ENCODE peak calls at places on chromosomes 3 and 15, in eight cellular contexts. P, S, T, J, W, V, C and Y are unnamed samples.

GRCh38 chr3:188516515-188516914 is 362.6 kb downstream of the LPP start:
- DNase-seq in W (no peak), P (no peak), J (no peak), T (no peak), C (no peak), V (no peak), S (no peak), Y (no peak)

GRCh38 chr15:90836296-90836871 is 32.0 kb upstream of the FURIN start:
- DNase-seq in P (peak), V (no peak), S (no peak), W (no peak), C (peak), T (peak), J (peak), Y (peak)

GRCh38 chr3:179265092-179265491 is 14.2 kb upstream of the KCNMB3 start:
- DNase-seq in V (no peak), J (no peak), S (no peak), T (no peak), C (no peak), P (no peak), W (no peak), Y (no peak)

GRCh38 chr15:32763295-32763694 is 45.5 kb downstream of the GREM1 start:
- DNase-seq in S (no peak), C (no peak), T (no peak), W (no peak), J (no peak), P (no peak), V (no peak), Y (no peak)

GRCh38 chr15:74742422-74742821 is 6.2 kb upstream of the CYP1A2 start:
- DNase-seq in C (no peak), P (no peak), V (no peak), T (no peak), S (no peak), J (no peak), W (no peak), Y (no peak)

GRCh38 chr3:98914210-98915080 is 12.9 kb upstream of the DCBLD2 start:
- DNase-seq in T (no peak), V (no peak), J (no peak), C (no peak), P (peak), W (no peak), S (no peak), Y (peak)

GRCh38 chr15:77629070-77630030 is 3.4 kb downstream of the LINGO1 start:
- DNase-seq in V (no peak), W (no peak), P (no peak), C (no peak), S (no peak), J (no peak), T (no peak), Y (no peak)

GRCh38 chr3:46664188-46664970 is 29.1 kb downstream of the ALS2CL start:
- DNase-seq in P (no peak), V (no peak), W (no peak), C (no peak), J (no peak), T (no peak), S (no peak), Y (no peak)

GRCh38 chr15:77664428-77664827 is 31.7 kb upstream of the LINGO1 start:
- DNase-seq in S (no peak), T (no peak), V (no peak), J (no peak), C (no peak), P (no peak), W (no peak), Y (no peak)

GRCh38 chr3:194395767-194396527 is 3.1 kb downstream of the GP5 start:
- DNase-seq in P (peak), J (peak), W (no peak), V (no peak), T (no peak), S (peak), C (no peak), Y (no peak)

GRCh38 chr3:57982561-57983243 is 25.5 kb upstream of the FLNB start:
- DNase-seq in V (no peak), P (no peak), W (no peak), T (no peak), J (no peak), S (no peak), C (no peak), Y (no peak)

GRCh38 chr15:47516576-47517371 is 200.5 kb upstream of the SEMA6D start:
- DNase-seq in S (no peak), T (no peak), J (peak), V (no peak), W (no peak), C (peak), P (peak), Y (peak)

GRCh38 chr15:61731081-61731480 is 329.2 kb downstream of the VPS13C start:
- DNase-seq in S (no peak), W (no peak), C (peak), P (no peak), T (no peak), J (no peak), V (no peak), Y (no peak)

GRCh38 chr3:159814161-159814560 is 174.5 kb upstream of the IL12A start:
- DNase-seq in P (no peak), T (no peak), J (no peak), C (no peak), V (no peak), W (no peak), S (no peak), Y (no peak)

GRCh38 chr15:40749151-40749630 is 5.9 kb downstream of the RMDN3 start:
- DNase-seq in W (no peak), V (no peak), J (no peak), T (no peak), S (no peak), C (no peak), P (no peak), Y (no peak)

GRCh38 chr3:101925564-101925963 is 76.2 kb downstream of the NFKBIZ start:
- DNase-seq in J (no peak), W (peak), S (no peak), V (no peak), T (no peak), P (no peak), C (no peak), Y (no peak)

GRCh38 chr15:73802336-73803105 is 49.4 kb upstream of the INSYN1 start:
- DNase-seq in T (no peak), V (no peak), S (peak), C (no peak), J (peak), P (no peak), W (no peak), Y (no peak)

GRCh38 chr3:126482503-126483255 is 7.0 kb upstream of the ZXDC start:
- DNase-seq in W (no peak), T (no peak), V (no peak), C (no peak), S (no peak), P (no peak), J (no peak), Y (no peak)

GRCh38 chr3:160924776-160925175 is 168.7 kb downstream of the PPM1L start:
- DNase-seq in C (no peak), P (no peak), S (no peak), J (no peak), T (no peak), V (no peak), W (no peak), Y (no peak)

GRCh38 chr3:42936157-42936981 is 30.4 kb downstream of the ZNF662 start:
- DNase-seq in J (peak), W (no peak), S (peak), P (peak), T (no peak), C (peak), V (no peak), Y (no peak)

GRCh38 chr3:42515391-42515916 is 13.0 kb downstream of the VIPR1 start:
- DNase-seq in T (no peak), J (no peak), S (no peak), V (no peak), C (no peak), P (no peak), W (no peak), Y (no peak)

GRCh38 chr3:112046599-112046998 is 12.1 kb downstream of the TMPRSS7 start:
- DNase-seq in W (no peak), J (no peak), C (no peak), P (no peak), T (no peak), S (no peak), V (no peak), Y (peak)

GRCh38 chr15:51585953-51586352 is 36.6 kb downstream of the DMXL2 start:
- DNase-seq in V (no peak), W (no peak), J (no peak), S (no peak), T (no peak), P (no peak), C (no peak), Y (no peak)

GRCh38 chr3:13047296-13048165 is 25.7 kb downstream of the IQSEC1 start:
- DNase-seq in S (no peak), W (no peak), V (no peak), T (no peak), P (no peak), J (no peak), C (no peak), Y (no peak)

GRCh38 chr15:64982472-64982871 is 7.2 kb downstream of the SPG21 start:
- DNase-seq in T (peak), J (peak), V (no peak), W (no peak), S (no peak), C (peak), P (peak), Y (no peak)

GRCh38 chr3:141412936-141413354 is 44.6 kb downstream of the ZBTB38 start:
- DNase-seq in C (peak), W (no peak), P (peak), S (peak), J (peak), V (no peak), T (peak), Y (peak)

GRCh38 chr3:177295116-177295515 is 97.8 kb upstream of the TBL1XR1 start:
- DNase-seq in S (no peak), T (no peak), W (no peak), C (no peak), J (no peak), P (no peak), V (no peak), Y (no peak)

GRCh38 chr3:55969634-55970033 is 482.5 kb upstream of the WNT5A start:
- DNase-seq in W (no peak), V (no peak), P (no peak), C (no peak), S (no peak), J (no peak), T (no peak), Y (no peak)

GRCh38 chr3:14600075-14600474 is 51.5 kb upstream of the CCDC174 start:
- DNase-seq in J (no peak), W (no peak), P (no peak), T (no peak), C (no peak), V (no peak), S (no peak), Y (no peak)

GRCh38 chr3:66479532-66479947 is 21.3 kb downstream of the LRIG1 start:
- DNase-seq in S (no peak), P (no peak), C (no peak), W (no peak), V (no peak), T (no peak), J (no peak), Y (no peak)

GRCh38 chr3:162122405-162122804 is 625.8 kb downstream of the OTOL1 start:
- DNase-seq in V (no peak), C (no peak), T (no peak), J (peak), W (no peak), S (no peak), P (peak), Y (no peak)

GRCh38 chr3:64224826-64225606 is at the start of gene PRICKLE2:
- DNase-seq in S (peak), J (peak), P (peak), C (peak), V (peak), T (peak), W (no peak), Y (peak)

GRCh38 chr3:10483686-10484345 is 21.6 kb downstream of the ATP2B2 start:
- DNase-seq in T (no peak), W (no peak), S (no peak), J (no peak), C (no peak), P (no peak), V (no peak), Y (no peak)

GRCh38 chr3:151460774-151461450 is at the start of gene IGSF10:
- DNase-seq in C (peak), S (peak), J (no peak), T (no peak), P (no peak), V (peak), W (no peak), Y (no peak)

GRCh38 chr15:74614744-74615312 is 808 bp upstream of the CLK3 start:
- DNase-seq in J (peak), V (peak), S (peak), C (peak), T (no peak), P (peak), W (no peak), Y (peak)

GRCh38 chr3:14490831-14491230 is 49.3 kb downstream of the GRIP2 start:
- DNase-seq in W (no peak), V (no peak), P (no peak), C (no peak), T (no peak), J (no peak), S (no peak), Y (no peak)

GRCh38 chr3:10145685-10146084 is 4.1 kb downstream of the VHL start:
- DNase-seq in J (no peak), W (no peak), P (no peak), V (no peak), T (no peak), S (no peak), C (no peak), Y (no peak)

GRCh38 chr3:190261015-190261414 is 61.2 kb downstream of the CLDN1 start:
- DNase-seq in P (peak), S (no peak), J (no peak), W (no peak), T (no peak), V (no peak), C (no peak), Y (peak)

GRCh38 chr3:71127463-71128243 is 455.9 kb downstream of the FOXP1 start:
- DNase-seq in T (no peak), P (peak), S (no peak), W (no peak), V (no peak), J (peak), C (no peak), Y (peak)

GRCh38 chr15:72796515-72797337 is 13.2 kb upstream of the ADPGK start:
- DNase-seq in J (peak), T (no peak), W (no peak), V (peak), C (peak), S (peak), P (peak), Y (peak)

GRCh38 chr15:60079210-60079609 is 75.1 kb downstream of the FOXB1 start:
- DNase-seq in P (no peak), J (no peak), T (no peak), V (no peak), C (no peak), W (no peak), S (no peak), Y (no peak)
- TF ChIP-seq CTCF in P (peak), J (peak), T (peak), V (peak), C (peak), W (peak), S (no peak), Y (peak)

GRCh38 chr3:33019981-33020380 is 68.5 kb downstream of the CCR4 start:
- DNase-seq in S (no peak), V (no peak), T (no peak), P (no peak), C (no peak), J (no peak), W (no peak), Y (no peak)

GRCh38 chr3:33025648-33026178 is 71.2 kb downstream of the GLB1 start:
- DNase-seq in S (no peak), W (no peak), V (no peak), J (no peak), P (no peak), T (no peak), C (no peak), Y (no peak)

GRCh38 chr3:33027091-33027490 is 69.9 kb downstream of the GLB1 start:
- DNase-seq in P (no peak), T (no peak), S (no peak), W (no peak), J (no peak), C (no peak), V (no peak), Y (no peak)

GRCh38 chr3:33026267-33026666 is 70.7 kb downstream of the GLB1 start:
- DNase-seq in P (no peak), J (no peak), T (no peak), S (no peak), V (no peak), C (no peak), W (no peak), Y (no peak)

GRCh38 chr3:33023176-33024136 is 72.0 kb downstream of the CCR4 start:
- DNase-seq in T (no peak), S (no peak), C (no peak), J (no peak), W (no peak), V (no peak), P (no peak), Y (no peak)
- TF ChIP-seq CTCF in T (no peak), S (no peak), C (no peak), J (no peak), W (no peak), V (no peak), P (no peak), Y (no peak)

GRCh38 chr15:76340802-76341365 is 4.3 kb downstream of the ISL2 start:
- DNase-seq in T (no peak), J (no peak), P (no peak), W (no peak), V (peak), S (no peak), C (peak), Y (no peak)
- TF ChIP-seq CTCF in T (peak), J (peak), P (no peak), W (peak), V (peak), S (peak), C (peak), Y (no peak)

GRCh38 chr15:50114381-50114780 is 4.7 kb downstream of the ATP8B4 start:
- DNase-seq in T (no peak), V (no peak), C (no peak), S (no peak), P (no peak), W (no peak), J (no peak), Y (no peak)

GRCh38 chr15:50117628-50118027 is 1.4 kb downstream of the ATP8B4 start:
- DNase-seq in S (no peak), W (no peak), C (no peak), T (no peak), P (no peak), J (no peak), V (no peak), Y (no peak)

GRCh38 chr15:50113187-50113505 is 5.9 kb downstream of the ATP8B4 start:
- DNase-seq in J (no peak), P (no peak), W (no peak), S (no peak), C (no peak), T (no peak), V (no peak), Y (no peak)

GRCh38 chr15:50119063-50119700 is at the start of gene ATP8B4:
- DNase-seq in C (peak), P (no peak), W (no peak), S (no peak), J (no peak), T (no peak), V (no peak), Y (no peak)

GRCh38 chr15:50116477-50116876 is 2.6 kb downstream of the ATP8B4 start:
- DNase-seq in J (peak), S (no peak), C (peak), W (no peak), V (no peak), P (peak), T (no peak), Y (peak)
- TF ChIP-seq CTCF in J (peak), S (no peak), C (peak), W (peak), V (no peak), P (peak), T (peak), Y (peak)

DNA sequence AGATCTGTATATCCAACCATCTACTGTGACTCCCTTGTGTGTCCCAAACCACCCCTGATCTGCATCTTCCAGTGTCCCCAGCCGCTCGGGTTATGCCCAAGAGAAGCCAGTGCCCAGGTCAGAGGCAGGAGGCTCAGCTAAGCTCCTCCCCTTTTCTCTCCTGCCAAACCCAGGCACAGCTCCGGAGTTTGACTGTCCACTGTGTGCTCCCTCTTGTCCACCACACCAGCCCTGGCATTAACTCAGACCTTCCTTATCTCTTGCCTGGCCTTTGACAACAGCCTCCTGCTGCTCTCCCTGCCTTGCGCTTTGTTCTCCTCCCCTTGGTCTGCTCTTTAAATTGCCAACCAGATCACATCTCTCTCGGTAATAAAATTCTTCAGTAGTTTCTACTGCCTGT is 39.3 kb downstream of the DGKG start:
- DNase-seq in V (no peak), J (no peak), C (no peak), T (no peak), S (no peak), W (no peak), P (no peak), Y (no peak)
- TF ChIP-seq CTCF in V (no peak), J (no peak), C (no peak), T (no peak), S (no peak), W (no peak), P (no peak), Y (no peak)

GRCh38 chr3:122392868-122393844 is 9.2 kb downstream of the FAM162A start:
- DNase-seq in V (no peak), T (no peak), J (peak), W (no peak), S (no peak), C (peak), P (peak), Y (peak)
- TF ChIP-seq CTCF in V (peak), T (peak), J (peak), W (peak), S (peak), C (peak), P (peak), Y (peak)

DNA sequence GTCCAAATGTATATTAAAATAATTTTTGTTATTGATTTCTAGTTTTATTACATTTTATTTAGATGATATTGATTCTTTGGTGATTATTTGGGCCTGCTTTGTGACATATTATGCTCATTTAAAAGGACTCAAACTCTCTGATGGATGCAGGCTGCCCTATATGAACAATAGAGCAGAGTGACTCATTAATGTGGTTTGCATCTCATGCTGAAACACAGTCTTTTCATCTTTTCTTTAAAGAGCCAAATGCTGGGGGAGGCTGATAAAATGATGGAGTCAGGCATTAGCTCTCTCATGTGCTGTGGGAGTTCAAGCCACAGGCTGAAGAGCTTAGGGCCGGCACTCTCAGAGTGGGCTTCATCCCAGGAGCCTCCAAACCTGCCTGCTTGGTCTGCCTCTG is 7.2 kb downstream of the PLA1A start:
- DNase-seq in P (peak), C (no peak), J (peak), V (no peak), S (no peak), T (no peak), W (no peak), Y (peak)
- TF ChIP-seq CTCF in P (no peak), C (no peak), J (no peak), V (no peak), S (no peak), T (no peak), W (no peak), Y (no peak)